ENCODE peak calls at places on chromosomes 1 and 21, in six cellular contexts. M is stimulated activated naive B cell treated with anti-CD40 and anti-IgM and Interleukin-4, amounts not matched to agents 10 μg/mL and 1 μg/mL and 100 μg/mL, for 72 hours; R is Right ventricle myocardium superior; O is HS-5; A is neural progenitor cell; Y is lung microvascular endothelial cell. U is an unnamed sample.

GRCh38 chr1:221223281-221223680 is 344.0 kb downstream of the HLX start:
- DNase-seq in M (no peak), R (no peak), O (no peak), A (no peak), Y (no peak), U (no peak)

GRCh38 chr1:35269190-35269988 is 880 bp downstream of the ZMYM4 start:
- DNase-seq in M (no peak), R (no peak), O (no peak), A (no peak), Y (peak), U (no peak)

GRCh38 chr21:42527489-42528158 is 14.0 kb downstream of the SLC37A1 start:
- DNase-seq in M (no peak), R (no peak), O (no peak), A (no peak), Y (no peak), U (no peak)

GRCh38 chr1:244341455-244342450 is 110.0 kb downstream of the ADSS2 start:
- DNase-seq in M (no peak), R (no peak), O (no peak), A (peak), Y (peak), U (peak)

GRCh38 chr1:23134055-23134454 is 34.6 kb downstream of the LUZP1 start:
- DNase-seq in M (no peak), R (no peak), O (no peak), A (no peak), Y (no peak), U (no peak)

GRCh38 chr1:225990705-225991464 is 8.3 kb downstream of the SDE2 start:
- DNase-seq in M (no peak), R (no peak), O (no peak), A (no peak), Y (no peak), U (no peak)

GRCh38 chr1:23249785-23250184 is 32.5 kb upstream of the HTR1D start:
- DNase-seq in M (no peak), R (no peak), O (no peak), A (no peak), Y (peak), U (no peak)

GRCh38 chr1:151968058-151968457 is 25.6 kb downstream of the S100A10 start:
- DNase-seq in M (peak), R (no peak), O (no peak), A (peak), Y (peak), U (peak)

GRCh38 chr1:189977184-189977583 is 500.5 kb downstream of the BRINP3 start:
- DNase-seq in M (no peak), R (no peak), O (no peak), A (no peak), Y (no peak), U (no peak)

GRCh38 chr1:207702317-207702716 is 49.5 kb upstream of the CD46 start:
- DNase-seq in M (no peak), R (no peak), O (no peak), A (no peak), Y (no peak), U (no peak)

GRCh38 chr1:219317762-219318353 is 144.2 kb downstream of the LYPLAL1 start:
- DNase-seq in M (no peak), R (no peak), O (no peak), A (peak), Y (no peak), U (peak)

GRCh38 chr1:76955652-76956051 is 88.4 kb downstream of the ST6GALNAC5 start:
- DNase-seq in M (no peak), R (no peak), O (no peak), A (no peak), Y (no peak), U (no peak)

GRCh38 chr1:182430263-182431068 is 19.5 kb upstream of the RGSL1 start:
- DNase-seq in M (peak), R (no peak), O (peak), A (no peak), Y (peak), U (no peak)

GRCh38 chr1:185284533-185285244 is 32.4 kb downstream of the IVNS1ABP start:
- DNase-seq in M (no peak), R (no peak), O (no peak), A (no peak), Y (no peak), U (no peak)

GRCh38 chr1:93904228-93904627 is 5.0 kb downstream of the GCLM start:
- DNase-seq in M (no peak), R (no peak), O (no peak), A (no peak), Y (peak), U (no peak)

GRCh38 chr1:20187103-20187812 is 940 bp upstream of the PLA2G2C start:
- DNase-seq in M (no peak), R (no peak), O (no peak), A (no peak), Y (no peak), U (no peak)

GRCh38 chr1:193533883-193534282 is 347.5 kb upstream of the B3GALT2 start:
- DNase-seq in M (no peak), R (no peak), O (no peak), A (no peak), Y (no peak), U (no peak)

GRCh38 chr1:22745675-22746585 is 35.3 kb downstream of the EPHB2 start:
- DNase-seq in M (no peak), R (no peak), O (peak), A (no peak), Y (peak), U (no peak)

GRCh38 chr1:101105877-101106276 is 80.3 kb upstream of the DPH5 start:
- DNase-seq in M (no peak), R (no peak), O (no peak), A (no peak), Y (no peak), U (no peak)

GRCh38 chr21:37389456-37389855 is 22.9 kb downstream of the DYRK1A start:
- DNase-seq in M (no peak), R (no peak), O (no peak), A (no peak), Y (no peak), U (no peak)

GRCh38 chr1:232805269-232806070 is at the start of gene MAP10:
- DNase-seq in M (peak), R (peak), O (no peak), A (peak), Y (peak), U (peak)

GRCh38 chr1:77824083-77824482 is 44.6 kb downstream of the MIGA1 start:
- DNase-seq in M (no peak), R (no peak), O (peak), A (no peak), Y (peak), U (no peak)

GRCh38 chr1:96971849-96972602 is 250.4 kb downstream of the PTBP2 start:
- DNase-seq in M (no peak), R (no peak), O (no peak), A (no peak), Y (no peak), U (no peak)

GRCh38 chr1:91727763-91728162 is 158.2 kb downstream of the TGFBR3 start:
- DNase-seq in M (no peak), R (no peak), O (no peak), A (no peak), Y (no peak), U (no peak)

GRCh38 chr1:188769181-188769580 is 1708.5 kb downstream of the BRINP3 start:
- DNase-seq in M (no peak), R (no peak), O (no peak), A (peak), Y (no peak), U (no peak)

GRCh38 chr21:45283611-45284455 is 3.9 kb downstream of the POFUT2 start:
- DNase-seq in M (no peak), R (no peak), O (no peak), A (no peak), Y (no peak), U (no peak)

GRCh38 chr21:41171210-41171609 is 3.2 kb downstream of the BACE2 start:
- DNase-seq in M (no peak), R (peak), O (no peak), A (no peak), Y (peak), U (no peak)

GRCh38 chr1:201591981-201592380 is 53.1 kb downstream of the NAV1 start:
- DNase-seq in M (no peak), R (no peak), O (no peak), A (no peak), Y (no peak), U (peak)

GRCh38 chr1:15358565-15359133 is 51.0 kb upstream of the EFHD2 start:
- DNase-seq in M (no peak), R (no peak), O (no peak), A (no peak), Y (no peak), U (no peak)

GRCh38 chr1:88488277-88488676 is 195.8 kb upstream of the PKN2 start:
- DNase-seq in M (no peak), R (no peak), O (peak), A (no peak), Y (no peak), U (no peak)

GRCh38 chr1:24961961-24962861 is 32.1 kb upstream of the RUNX3 start:
- DNase-seq in M (no peak), R (no peak), O (no peak), A (peak), Y (no peak), U (peak)

GRCh38 chr1:153374077-153374476 is 1.3 kb downstream of the S100A12 start:
- DNase-seq in M (no peak), R (no peak), O (no peak), A (no peak), Y (no peak), U (no peak)

U was measured in H7.